ENCODE peak calls at places on chromosomes 12 and 14, in six cellular contexts. L is left ventricle myocardium inferior, B is progenitor cell of endocrine pancreas, M is uterus, E is tibial artery, H is fibroblast of pulmonary artery. K is an unnamed sample.
A peak's percentile ranks its signal among the peaks of the same experiment; 100 is the strongest.

GRCh38 chr12:98745578-98746391 is 100.7 kb downstream of the APAF1 start:
- DNase-seq in L (no peak), B (no peak), M (peak; percentile 31), E (no peak), H (peak; percentile 28), K (peak; percentile 68)

GRCh38 chr12:50647031-50647430 is 116.9 kb upstream of the ATF1 start:
- DNase-seq in L (no peak), B (no peak), M (no peak), E (no peak), H (no peak), K (no peak)

GRCh38 chr12:69428351-69429048 is 41.7 kb upstream of the FRS2 start:
- DNase-seq in L (no peak), B (no peak), M (no peak), E (no peak), H (peak; percentile 36), K (no peak)

GRCh38 chr12:132608231-132609171 is 1.9 kb downstream of the LRCOL1 start:
- DNase-seq in L (no peak), B (no peak), M (no peak), E (no peak), H (no peak), K (no peak)

GRCh38 chr14:41167040-41167439 is 439.6 kb upstream of the LRFN5 start:
- DNase-seq in L (no peak), B (no peak), M (no peak), E (no peak), H (no peak), K (no peak)

GRCh38 chr14:73743431-73743931 is 29.3 kb upstream of the PNMA1 start:
- DNase-seq in L (peak; percentile 56), B (no peak), M (no peak), E (no peak), H (no peak), K (no peak)

GRCh38 chr12:124490584-124491305 is 76.7 kb downstream of the NCOR2 start:
- DNase-seq in L (peak; percentile 92), B (no peak), M (peak; percentile 66), E (peak; percentile 73), H (no peak), K (no peak)

GRCh38 chr12:55704824-55705780 is 2.6 kb downstream of the ITGA7 start:
- DNase-seq in L (peak; percentile 5), B (no peak), M (no peak), E (no peak), H (no peak), K (peak; percentile 44)

GRCh38 chr12:3122841-3123678 is 45.9 kb downstream of the TSPAN9 start:
- DNase-seq in L (peak; percentile 65), B (no peak), M (no peak), E (peak; percentile 57), H (peak; percentile 80), K (peak; percentile 64)

GRCh38 chr12:112627851-112628250 is 163.7 kb upstream of the RPH3A start:
- DNase-seq in L (no peak), B (no peak), M (no peak), E (no peak), H (no peak), K (no peak)

GRCh38 chr12:94282675-94283074 is 134.3 kb downstream of the PLXNC1 start:
- DNase-seq in L (no peak), B (no peak), M (no peak), E (no peak), H (peak; percentile 33), K (no peak)

GRCh38 chr14:102928412-102929348 is 6.2 kb downstream of the AMN start:
- DNase-seq in L (peak; percentile 58), B (peak; percentile 73), M (peak; percentile 51), E (peak; percentile 34), H (peak; percentile 45), K (no peak)

GRCh38 chr12:4997939-4998338 is 45.7 kb upstream of the KCNA5 start:
- DNase-seq in L (no peak), B (no peak), M (peak; percentile 42), E (peak; percentile 84), H (peak; percentile 62), K (no peak)

GRCh38 chr14:81392976-81393643 is 7.0 kb downstream of the STON2 start:
- DNase-seq in L (no peak), B (no peak), M (no peak), E (no peak), H (no peak), K (no peak)

GRCh38 chr12:64491718-64492117 is 39.8 kb downstream of the TBK1 start:
- DNase-seq in L (no peak), B (no peak), M (no peak), E (no peak), H (no peak), K (no peak)

GRCh38 chr14:77910506-77910905 is 110.6 kb downstream of the ADCK1 start:
- DNase-seq in L (no peak), B (peak; percentile 11), M (no peak), E (no peak), H (no peak), K (no peak)

GRCh38 chr12:118537481-118537917 is 161.1 kb downstream of the SUDS3 start:
- DNase-seq in L (peak; percentile 30), B (no peak), M (no peak), E (peak; percentile 38), H (no peak), K (no peak)

GRCh38 chr12:85782711-85783110 is 53.5 kb downstream of the RASSF9 start:
- DNase-seq in L (no peak), B (no peak), M (no peak), E (no peak), H (no peak), K (no peak)

GRCh38 chr12:85779768-85780167 is 56.4 kb downstream of the RASSF9 start:
- DNase-seq in L (no peak), B (no peak), M (no peak), E (no peak), H (no peak), K (no peak)

GRCh38 chr12:85784096-85784720 is 52.0 kb downstream of the RASSF9 start:
- DNase-seq in L (no peak), B (no peak), M (no peak), E (no peak), H (no peak), K (no peak)

DNA sequence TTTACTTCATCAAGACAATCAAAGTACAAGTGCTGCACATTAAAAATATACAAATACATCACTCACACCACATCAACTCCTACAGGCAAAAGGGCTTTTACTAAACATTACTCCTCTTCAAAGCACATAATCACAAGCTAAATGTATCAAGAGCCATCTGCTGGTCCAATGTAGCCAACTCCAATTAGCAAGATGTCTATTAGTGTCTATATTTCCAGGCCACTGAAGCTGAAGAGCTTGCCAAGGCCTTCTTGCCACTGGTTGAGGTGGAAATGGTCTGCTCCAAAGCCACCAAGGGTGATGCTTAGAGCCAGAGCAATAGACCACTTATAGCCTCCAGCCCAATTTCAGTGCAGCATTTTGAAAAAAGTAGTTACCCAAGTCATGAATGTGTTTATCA is 54.5 kb downstream of the RASSF9 start:
- DNase-seq in L (no peak), B (no peak), M (no peak), E (no peak), H (no peak), K (no peak)
- TF ChIP-seq CTCF in L (no peak), B (no peak), M (no peak), E (no peak), H (no peak), K (no peak)

GRCh38 chr12:123150804-123151678 is at the start of gene PITPNM2:
- DNase-seq in L (peak; percentile 70), B (peak; percentile 54), M (peak; percentile 71), E (peak; percentile 51), H (peak; percentile 55), K (no peak)
- TF ChIP-seq CTCF in L (peak; percentile 41), B (peak; percentile 9), M (no peak), E (peak; percentile 76), H (no peak), K (peak; percentile 46)

GRCh38 chr12:97308576-97309198 is 153.9 kb upstream of the RMST start:
- DNase-seq in L (no peak), B (no peak), M (no peak), E (no peak), H (peak; percentile 78), K (no peak)
- TF ChIP-seq CTCF in L (peak; percentile 77), B (peak; percentile 63), M (peak; percentile 56), E (peak; percentile 63), H (peak; percentile 79), K (peak; percentile 91)

GRCh38 chr12:65961731-65962130 is 137.4 kb downstream of the HMGA2 start:
- DNase-seq in L (no peak), B (no peak), M (no peak), E (no peak), H (no peak), K (no peak)

GRCh38 chr12:65959452-65959851 is 135.2 kb downstream of the HMGA2 start:
- DNase-seq in L (no peak), B (no peak), M (no peak), E (no peak), H (no peak), K (no peak)

GRCh38 chr12:65965358-65965757 is 141.1 kb downstream of the HMGA2 start:
- DNase-seq in L (no peak), B (no peak), M (no peak), E (no peak), H (no peak), K (no peak)

GRCh38 chr12:65960820-65961691 is 136.8 kb downstream of the HMGA2 start:
- DNase-seq in L (no peak), B (no peak), M (no peak), E (no peak), H (no peak), K (no peak)

GRCh38 chr12:65962921-65963883 is 138.9 kb downstream of the HMGA2 start:
- DNase-seq in L (no peak), B (no peak), M (no peak), E (peak; percentile 20), H (no peak), K (no peak)
- TF ChIP-seq CTCF in L (peak; percentile 10), B (peak; percentile 38), M (no peak), E (no peak), H (no peak), K (peak; percentile 27)

DNA sequence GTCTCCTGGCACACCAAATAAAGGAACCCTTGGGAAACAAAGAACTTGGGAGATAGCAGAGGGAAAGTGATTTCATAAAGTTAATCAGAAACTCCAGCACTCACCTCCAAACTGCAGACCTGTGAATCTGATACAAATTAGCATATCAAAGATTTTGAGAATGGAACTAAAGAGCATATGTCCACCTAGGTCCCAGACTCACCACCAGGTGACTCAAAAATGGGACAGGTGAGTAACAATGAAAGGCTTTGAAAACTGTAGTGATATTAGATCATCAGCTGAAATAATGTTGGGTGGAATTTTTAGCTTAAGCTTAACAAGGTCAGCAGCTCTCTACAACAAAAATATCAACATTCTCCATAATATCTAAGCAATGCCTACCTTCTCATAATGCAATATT is 214.8 kb downstream of the RERGL start:
- DNase-seq in L (no peak), B (no peak), M (no peak), E (no peak), H (no peak), K (no peak)
- TF ChIP-seq CTCF in L (no peak), B (peak; percentile 57), M (no peak), E (no peak), H (no peak), K (no peak)

DNA sequence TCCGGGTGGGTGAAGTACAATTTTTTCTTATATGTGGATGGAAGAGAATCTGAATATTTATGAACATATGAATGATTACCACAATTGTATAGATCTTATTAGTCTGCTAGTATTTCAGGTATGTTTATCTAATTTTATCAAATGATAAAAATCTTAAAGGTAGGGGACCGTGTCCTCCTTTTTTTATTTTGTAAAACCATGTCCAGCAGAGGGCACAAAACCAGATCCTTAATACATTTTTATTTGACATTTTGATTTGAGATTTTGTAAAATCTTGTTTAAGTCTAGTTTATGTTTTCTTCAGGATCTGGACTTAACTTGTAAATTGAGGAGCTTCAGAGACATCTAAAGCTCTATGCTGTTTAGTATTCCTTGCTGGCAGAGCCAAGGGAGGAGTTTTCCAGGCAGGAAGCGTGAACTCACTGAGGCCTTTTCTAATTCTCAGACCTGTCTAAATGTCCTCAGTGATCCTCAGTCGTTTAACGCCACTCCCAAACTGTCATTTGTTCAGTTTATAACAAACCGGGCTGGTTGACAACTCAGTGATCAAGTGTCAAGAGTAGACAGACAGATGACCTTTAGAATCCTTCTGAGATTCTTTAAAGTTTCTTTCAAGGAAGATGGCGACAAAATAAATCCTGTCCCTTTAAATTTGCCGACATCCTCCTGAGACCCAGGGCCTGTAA is 263.9 kb downstream of the KTN1 start:
- DNase-seq in L (no peak), B (no peak), M (no peak), E (no peak), H (peak; percentile 33), K (no peak)
- TF ChIP-seq CTCF in L (peak; percentile 28), B (no peak), M (no peak), E (no peak), H (peak; percentile 33), K (peak; percentile 81)

K was measured in chondrocyte.